ENCODE peak calls at places on chromosome 16, in ten cellular contexts. One of them, this sample, is unnamed.
A peak's percentile ranks its signal among the peaks of the same experiment; 100 is the strongest.

GRCh38 chr16:80375973-80376372 is 164.8 kb upstream of the DYNLRB2 start:
- DNase-seq in naive thymus-derived CD4-positive, alpha-beta T cell: no peak
- DNase-seq in psoas muscle: no peak
- DNase-seq in GM23248: no peak
- DNase-seq in lower lobe of right lung: no peak
- DNase-seq in heart left ventricle: no peak
- DNase-seq in K562: no peak
- DNase-seq in esophagus squamous epithelium: no peak
- DNase-seq in ovary: no peak
- DNase-seq in pancreas: no peak
- DNase-seq in this sample: no peak

GRCh38 chr16:9258423-9259051 is 167.1 kb downstream of the HAPSTR1 start:
- DNase-seq in heart left ventricle: peak; percentile 33
- DNase-seq in psoas muscle: no peak
- DNase-seq in naive thymus-derived CD4-positive, alpha-beta T cell: no peak
- DNase-seq in ovary: no peak
- DNase-seq in esophagus squamous epithelium: no peak
- DNase-seq in K562: peak; percentile 64
- DNase-seq in lower lobe of right lung: no peak
- DNase-seq in pancreas: peak; percentile 18
- DNase-seq in GM23248: peak; percentile 21
- DNase-seq in this sample: no peak

GRCh38 chr16:48352648-48353347 is 32.4 kb downstream of the SIAH1 start:
- DNase-seq in psoas muscle: no peak
- DNase-seq in esophagus squamous epithelium: no peak
- DNase-seq in lower lobe of right lung: no peak
- DNase-seq in heart left ventricle: no peak
- DNase-seq in K562: no peak
- DNase-seq in GM23248: no peak
- DNase-seq in pancreas: no peak
- DNase-seq in naive thymus-derived CD4-positive, alpha-beta T cell: no peak
- DNase-seq in ovary: no peak
- DNase-seq in this sample: no peak

GRCh38 chr16:83118365-83118764 is 491.6 kb downstream of the CDH13 start:
- DNase-seq in lower lobe of right lung: no peak
- DNase-seq in esophagus squamous epithelium: no peak
- DNase-seq in heart left ventricle: no peak
- DNase-seq in GM23248: peak; percentile 86
- DNase-seq in ovary: no peak
- DNase-seq in naive thymus-derived CD4-positive, alpha-beta T cell: no peak
- DNase-seq in psoas muscle: no peak
- DNase-seq in K562: no peak
- DNase-seq in pancreas: no peak
- DNase-seq in this sample: no peak

GRCh38 chr16:88099563-88099890 is 148.3 kb downstream of the BANP start:
- DNase-seq in K562: no peak
- DNase-seq in ovary: no peak
- DNase-seq in heart left ventricle: no peak
- DNase-seq in psoas muscle: no peak
- DNase-seq in lower lobe of right lung: no peak
- DNase-seq in pancreas: no peak
- DNase-seq in naive thymus-derived CD4-positive, alpha-beta T cell: no peak
- DNase-seq in esophagus squamous epithelium: no peak
- DNase-seq in GM23248: no peak
- DNase-seq in this sample: no peak

GRCh38 chr16:19884611-19885455 is at the start of gene GPRC5B:
- DNase-seq in psoas muscle: peak; percentile 82
- DNase-seq in esophagus squamous epithelium: no peak
- DNase-seq in lower lobe of right lung: peak; percentile 46
- DNase-seq in heart left ventricle: peak; percentile 51
- DNase-seq in ovary: peak; percentile 77
- DNase-seq in GM23248: peak; percentile 54
- DNase-seq in pancreas: peak; percentile 42
- DNase-seq in K562: peak; percentile 62
- DNase-seq in naive thymus-derived CD4-positive, alpha-beta T cell: peak; percentile 49
- DNase-seq in this sample: no peak

GRCh38 chr16:76265434-76266045 is 11.7 kb upstream of the CNTNAP4 start:
- DNase-seq in pancreas: peak; percentile 19
- DNase-seq in ovary: no peak
- DNase-seq in naive thymus-derived CD4-positive, alpha-beta T cell: no peak
- DNase-seq in heart left ventricle: no peak
- DNase-seq in psoas muscle: no peak
- DNase-seq in esophagus squamous epithelium: no peak
- DNase-seq in GM23248: peak; percentile 1
- DNase-seq in lower lobe of right lung: no peak
- DNase-seq in K562: peak; percentile 17
- DNase-seq in this sample: no peak

GRCh38 chr16:68910051-68910450 is 66.7 kb downstream of the TANGO6 start:
- DNase-seq in GM23248: no peak
- DNase-seq in heart left ventricle: no peak
- DNase-seq in naive thymus-derived CD4-positive, alpha-beta T cell: no peak
- DNase-seq in esophagus squamous epithelium: no peak
- DNase-seq in ovary: no peak
- DNase-seq in lower lobe of right lung: no peak
- DNase-seq in psoas muscle: no peak
- DNase-seq in pancreas: peak; percentile 77
- DNase-seq in K562: no peak
- DNase-seq in this sample: no peak

GRCh38 chr16:85651822-85652430 is 36.8 kb downstream of the GINS2 start:
- DNase-seq in pancreas: no peak
- DNase-seq in lower lobe of right lung: no peak
- DNase-seq in esophagus squamous epithelium: no peak
- DNase-seq in K562: peak; percentile 47
- DNase-seq in psoas muscle: no peak
- DNase-seq in naive thymus-derived CD4-positive, alpha-beta T cell: no peak
- DNase-seq in GM23248: no peak
- DNase-seq in ovary: peak; percentile 69
- DNase-seq in heart left ventricle: peak; percentile 43
- DNase-seq in this sample: no peak
- H3K36me3 ChIP-seq in pancreas: peaks cover 4% of the 10 kb centered on the region
- H3K36me3 ChIP-seq in lower lobe of right lung: peaks cover 72% of the 10 kb centered on the region
- H3K36me3 ChIP-seq in esophagus squamous epithelium: peaks cover 77% of the 10 kb centered on the region
- H3K36me3 ChIP-seq in K562: peaks cover 94% of the 10 kb centered on the region
- H3K36me3 ChIP-seq in psoas muscle: peaks cover 51% of the 10 kb centered on the region
- H3K36me3 ChIP-seq in naive thymus-derived CD4-positive, alpha-beta T cell: peaks cover 18% of the 10 kb centered on the region
- H3K36me3 ChIP-seq in GM23248: no peaks in the 10 kb centered on the region
- H3K36me3 ChIP-seq in ovary: no peaks in the 10 kb centered on the region
- H3K36me3 ChIP-seq in heart left ventricle: peaks cover 45% of the 10 kb centered on the region
- H3K36me3 ChIP-seq in this sample: peaks cover 5% of the 10 kb centered on the region

GRCh38 chr16:74625500-74626350 is 18.8 kb upstream of the GLG1 start:
- DNase-seq in lower lobe of right lung: no peak
- DNase-seq in pancreas: no peak
- DNase-seq in heart left ventricle: no peak
- DNase-seq in GM23248: no peak
- DNase-seq in esophagus squamous epithelium: no peak
- DNase-seq in naive thymus-derived CD4-positive, alpha-beta T cell: no peak
- DNase-seq in K562: no peak
- DNase-seq in ovary: no peak
- DNase-seq in psoas muscle: no peak
- DNase-seq in this sample: no peak
- H3K36me3 ChIP-seq in lower lobe of right lung: peaks cover 97% of the 10 kb centered on the region
- H3K36me3 ChIP-seq in pancreas: no peaks in the 10 kb centered on the region
- H3K36me3 ChIP-seq in heart left ventricle: peaks cover 56% of the 10 kb centered on the region
- H3K36me3 ChIP-seq in GM23248: peaks cover 63% of the 10 kb centered on the region
- H3K36me3 ChIP-seq in esophagus squamous epithelium: peaks cover 100% of the 10 kb centered on the region
- H3K36me3 ChIP-seq in naive thymus-derived CD4-positive, alpha-beta T cell: peaks cover 85% of the 10 kb centered on the region
- H3K36me3 ChIP-seq in K562: peaks cover 96% of the 10 kb centered on the region
- H3K36me3 ChIP-seq in ovary: no peaks in the 10 kb centered on the region
- H3K36me3 ChIP-seq in psoas muscle: peaks cover 86% of the 10 kb centered on the region
- H3K36me3 ChIP-seq in this sample: peaks cover 5% of the 10 kb centered on the region

GRCh38 chr16:28204211-28204610 is 7.6 kb downstream of the XPO6 start:
- DNase-seq in naive thymus-derived CD4-positive, alpha-beta T cell: no peak
- DNase-seq in pancreas: no peak
- DNase-seq in K562: no peak
- DNase-seq in ovary: no peak
- DNase-seq in heart left ventricle: no peak
- DNase-seq in esophagus squamous epithelium: no peak
- DNase-seq in psoas muscle: no peak
- DNase-seq in GM23248: no peak
- DNase-seq in lower lobe of right lung: no peak
- DNase-seq in this sample: no peak
- H3K36me3 ChIP-seq in naive thymus-derived CD4-positive, alpha-beta T cell: peaks cover 68% of the 10 kb centered on the region
- H3K36me3 ChIP-seq in pancreas: no peaks in the 10 kb centered on the region
- H3K36me3 ChIP-seq in K562: peaks cover 94% of the 10 kb centered on the region
- H3K36me3 ChIP-seq in ovary: no peaks in the 10 kb centered on the region
- H3K36me3 ChIP-seq in heart left ventricle: peaks cover 37% of the 10 kb centered on the region
- H3K36me3 ChIP-seq in esophagus squamous epithelium: peaks cover 100% of the 10 kb centered on the region
- H3K36me3 ChIP-seq in psoas muscle: peaks cover 81% of the 10 kb centered on the region
- H3K36me3 ChIP-seq in GM23248: peaks cover 39% of the 10 kb centered on the region
- H3K36me3 ChIP-seq in lower lobe of right lung: peaks cover 84% of the 10 kb centered on the region
- H3K36me3 ChIP-seq in this sample: peaks cover 2% of the 10 kb centered on the region

DNA sequence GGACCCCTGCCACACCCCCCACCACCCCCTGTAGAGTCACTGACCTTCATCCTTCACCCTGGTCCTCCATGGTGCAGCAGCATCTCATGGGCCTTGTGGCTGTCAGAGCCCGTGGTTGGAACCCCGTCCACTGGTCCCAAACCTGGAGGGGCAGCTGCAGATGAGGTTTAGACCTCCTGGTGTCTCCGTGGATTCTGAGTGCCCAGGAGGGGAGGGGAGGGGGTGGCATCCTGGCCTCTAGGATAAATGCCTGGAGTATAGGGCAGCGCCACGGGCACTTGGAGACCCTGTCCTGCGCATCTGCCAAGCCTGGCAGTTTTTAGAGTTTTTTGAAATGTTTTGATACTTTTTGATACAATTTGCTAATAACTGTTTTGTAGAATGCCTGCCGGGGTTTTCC is 17.5 kb downstream of the KLHL36 start:
- DNase-seq in pancreas: no peak
- DNase-seq in K562: no peak
- DNase-seq in naive thymus-derived CD4-positive, alpha-beta T cell: no peak
- DNase-seq in heart left ventricle: no peak
- DNase-seq in psoas muscle: no peak
- DNase-seq in esophagus squamous epithelium: no peak
- DNase-seq in ovary: no peak
- DNase-seq in GM23248: no peak
- DNase-seq in lower lobe of right lung: no peak
- DNase-seq in this sample: no peak
- H3K36me3 ChIP-seq in pancreas: no peaks in the 10 kb centered on the region
- H3K36me3 ChIP-seq in K562: peaks cover 40% of the 10 kb centered on the region
- H3K36me3 ChIP-seq in naive thymus-derived CD4-positive, alpha-beta T cell: peaks cover 59% of the 10 kb centered on the region
- H3K36me3 ChIP-seq in heart left ventricle: peaks cover 66% of the 10 kb centered on the region
- H3K36me3 ChIP-seq in psoas muscle: peaks cover 56% of the 10 kb centered on the region
- H3K36me3 ChIP-seq in esophagus squamous epithelium: peaks cover 78% of the 10 kb centered on the region
- H3K36me3 ChIP-seq in ovary: no peaks in the 10 kb centered on the region
- H3K36me3 ChIP-seq in GM23248: peaks cover 32% of the 10 kb centered on the region
- H3K36me3 ChIP-seq in lower lobe of right lung: peaks cover 61% of the 10 kb centered on the region
- H3K36me3 ChIP-seq in this sample: peaks cover 2% of the 10 kb centered on the region

DNA sequence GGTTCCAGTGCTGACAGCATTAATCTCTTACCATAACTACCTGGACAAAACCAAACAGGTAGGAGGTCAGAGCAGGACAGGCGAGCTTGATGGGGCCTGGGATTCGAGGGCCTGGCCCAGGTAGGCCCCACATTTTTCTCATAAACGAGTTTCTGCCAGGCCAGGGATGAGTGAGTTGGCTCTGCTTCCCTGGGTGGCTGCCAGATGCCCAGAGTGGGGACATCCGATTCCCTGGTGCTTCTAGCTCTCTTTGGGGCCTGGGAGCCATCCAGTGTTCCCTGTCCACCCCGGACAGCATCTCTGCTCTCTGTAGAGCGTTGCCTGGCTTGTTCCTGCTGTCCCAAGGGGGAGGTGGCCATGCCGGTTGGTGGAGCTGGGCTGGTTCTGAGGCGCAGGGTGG is 25.1 kb downstream of the TSC2 start:
- DNase-seq in psoas muscle: no peak
- DNase-seq in lower lobe of right lung: no peak
- DNase-seq in naive thymus-derived CD4-positive, alpha-beta T cell: no peak
- DNase-seq in ovary: no peak
- DNase-seq in heart left ventricle: no peak
- DNase-seq in esophagus squamous epithelium: no peak
- DNase-seq in pancreas: no peak
- DNase-seq in K562: no peak
- DNase-seq in GM23248: no peak
- DNase-seq in this sample: no peak
- H3K36me3 ChIP-seq in psoas muscle: peaks cover 92% of the 10 kb centered on the region
- H3K36me3 ChIP-seq in lower lobe of right lung: peaks cover 94% of the 10 kb centered on the region
- H3K36me3 ChIP-seq in naive thymus-derived CD4-positive, alpha-beta T cell: peaks cover 83% of the 10 kb centered on the region
- H3K36me3 ChIP-seq in ovary: no peaks in the 10 kb centered on the region
- H3K36me3 ChIP-seq in heart left ventricle: peaks cover 91% of the 10 kb centered on the region
- H3K36me3 ChIP-seq in esophagus squamous epithelium: peaks cover 100% of the 10 kb centered on the region
- H3K36me3 ChIP-seq in pancreas: no peaks in the 10 kb centered on the region
- H3K36me3 ChIP-seq in K562: peaks cover 53% of the 10 kb centered on the region
- H3K36me3 ChIP-seq in GM23248: peaks cover 6% of the 10 kb centered on the region
- H3K36me3 ChIP-seq in this sample: peaks cover 4% of the 10 kb centered on the region

GRCh38 chr16:84461029-84461415 is 43.4 kb downstream of the MEAK7 start:
- DNase-seq in K562: no peak
- DNase-seq in naive thymus-derived CD4-positive, alpha-beta T cell: no peak
- DNase-seq in ovary: no peak
- DNase-seq in lower lobe of right lung: no peak
- DNase-seq in GM23248: no peak
- DNase-seq in psoas muscle: no peak
- DNase-seq in esophagus squamous epithelium: no peak
- DNase-seq in pancreas: no peak
- DNase-seq in heart left ventricle: no peak
- DNase-seq in this sample: no peak
- H3K36me3 ChIP-seq in K562: no peaks in the 10 kb centered on the region
- H3K36me3 ChIP-seq in naive thymus-derived CD4-positive, alpha-beta T cell: no peaks in the 10 kb centered on the region
- H3K36me3 ChIP-seq in ovary: no peaks in the 10 kb centered on the region
- H3K36me3 ChIP-seq in lower lobe of right lung: peaks cover 24% of the 10 kb centered on the region
- H3K36me3 ChIP-seq in GM23248: peaks cover 30% of the 10 kb centered on the region
- H3K36me3 ChIP-seq in psoas muscle: no peaks in the 10 kb centered on the region
- H3K36me3 ChIP-seq in esophagus squamous epithelium: peaks cover 56% of the 10 kb centered on the region
- H3K36me3 ChIP-seq in pancreas: no peaks in the 10 kb centered on the region
- H3K36me3 ChIP-seq in heart left ventricle: peaks cover 3% of the 10 kb centered on the region
- H3K36me3 ChIP-seq in this sample: peaks cover 1% of the 10 kb centered on the region

This sample was measured in kidney epithelial cell.